ENCODE peak calls at places on chromosomes 3 and 15, in five cellular contexts. V is heart right ventricle, N is psoas muscle, P is Panc1, A is left lung. H is an unnamed sample. For H3K36me3, the result is how much of the 10 kb centered on the place peaks cover.

GRCh38 chr3:115986555-115987207 is 363.4 kb downstream of the GAP43 start:
- DNase-seq in V (no peak), N (no peak), P (no peak), A (no peak), H (peak)

GRCh38 chr15:89486726-89487050 is 9.7 kb downstream of the RHCG start:
- DNase-seq in V (no peak), N (no peak), P (no peak), A (no peak), H (no peak)

GRCh38 chr3:99965681-99966408 is 148.2 kb downstream of the CMSS1 start:
- DNase-seq in V (no peak), N (no peak), P (no peak), A (no peak), H (no peak)

GRCh38 chr3:186032321-186032720 is 76.6 kb downstream of the ETV5 start:
- DNase-seq in V (no peak), N (no peak), P (no peak), A (no peak), H (no peak)

GRCh38 chr15:52734329-52734728 is 55.1 kb upstream of the ATOSA start:
- DNase-seq in V (no peak), N (no peak), P (no peak), A (no peak), H (no peak)

GRCh38 chr3:187456268-187456667 is 88.1 kb downstream of the RTP4 start:
- DNase-seq in V (peak), N (peak), P (no peak), A (no peak), H (no peak)

GRCh38 chr15:62071711-62072308 is 5.0 kb downstream of the C2CD4A start:
- DNase-seq in V (no peak), N (no peak), P (no peak), A (no peak), H (no peak)

GRCh38 chr15:38871638-38872037 is 307.0 kb upstream of the RASGRP1 start:
- DNase-seq in V (no peak), N (no peak), P (no peak), A (no peak), H (no peak)

GRCh38 chr3:52769786-52770445 is 824 bp downstream of the NEK4 start:
- DNase-seq in V (no peak), N (no peak), P (no peak), A (no peak), H (no peak)

GRCh38 chr3:48765376-48765775 is 48.4 kb upstream of the IP6K2 start:
- DNase-seq in V (no peak), N (no peak), P (no peak), A (no peak), H (no peak)

GRCh38 chr3:159928692-159929091 is 59.9 kb upstream of the IL12A start:
- DNase-seq in V (no peak), N (no peak), P (peak), A (no peak), H (peak)

GRCh38 chr3:184259878-184260570 is 1.3 kb downstream of the CAMK2N2 start:
- DNase-seq in V (peak), N (no peak), P (no peak), A (no peak), H (peak)

GRCh38 chr3:22685598-22685997 is 517.5 kb upstream of the UBE2E2 start:
- DNase-seq in V (no peak), N (no peak), P (no peak), A (no peak), H (no peak)

GRCh38 chr15:25789206-25789605 is 73.9 kb downstream of the ATP10A start:
- DNase-seq in V (peak), N (no peak), P (no peak), A (peak), H (no peak)

GRCh38 chr3:65927576-65927975 is 111.1 kb downstream of the MAGI1 start:
- DNase-seq in V (no peak), N (no peak), P (no peak), A (no peak), H (no peak)

GRCh38 chr3:57127849-57128566 is 37.1 kb downstream of the IL17RD start:
- DNase-seq in V (no peak), N (no peak), P (no peak), A (no peak), H (no peak)

GRCh38 chr3:186511245-186511644 is 32.9 kb downstream of the CRYGS start:
- DNase-seq in V (no peak), N (no peak), P (no peak), A (no peak), H (no peak)

GRCh38 chr3:138186216-138186615 is 885 bp upstream of the ARMC8 start:
- DNase-seq in V (no peak), N (no peak), P (no peak), A (no peak), H (no peak)

GRCh38 chr15:70466895-70467529 is 296.3 kb downstream of the UACA start:
- DNase-seq in V (peak), N (no peak), P (no peak), A (peak), H (peak)

GRCh38 chr15:68053997-68054657 is at the start of gene PIAS1:
- DNase-seq in V (peak), N (peak), P (peak), A (peak), H (peak)

GRCh38 chr3:120077726-120078125 is 16.5 kb downstream of the GSK3B start:
- DNase-seq in V (no peak), N (no peak), P (no peak), A (no peak), H (no peak)

GRCh38 chr3:21274000-21274671 is 476.9 kb downstream of the ZNF385D start:
- DNase-seq in V (no peak), N (no peak), P (no peak), A (no peak), H (no peak)

GRCh38 chr3:107790612-107791011 is 267.9 kb downstream of the BBX start:
- DNase-seq in V (no peak), N (no peak), P (no peak), A (no peak), H (no peak)

GRCh38 chr3:58006661-58007060 is 1.6 kb upstream of the FLNB start:
- DNase-seq in V (no peak), N (no peak), P (no peak), A (no peak), H (no peak)

GRCh38 chr3:146566138-146566537 is 21.7 kb upstream of the PLSCR1 start:
- DNase-seq in V (no peak), N (no peak), P (no peak), A (no peak), H (no peak)

GRCh38 chr3:127646501-127647046 is 17.6 kb downstream of the PODXL2 start:
- DNase-seq in V (no peak), N (no peak), P (no peak), A (no peak), H (no peak)

GRCh38 chr3:127483902-127484591 is 106.5 kb downstream of the TPRA1 start:
- DNase-seq in V (no peak), N (no peak), P (no peak), A (peak), H (no peak)

DNA sequence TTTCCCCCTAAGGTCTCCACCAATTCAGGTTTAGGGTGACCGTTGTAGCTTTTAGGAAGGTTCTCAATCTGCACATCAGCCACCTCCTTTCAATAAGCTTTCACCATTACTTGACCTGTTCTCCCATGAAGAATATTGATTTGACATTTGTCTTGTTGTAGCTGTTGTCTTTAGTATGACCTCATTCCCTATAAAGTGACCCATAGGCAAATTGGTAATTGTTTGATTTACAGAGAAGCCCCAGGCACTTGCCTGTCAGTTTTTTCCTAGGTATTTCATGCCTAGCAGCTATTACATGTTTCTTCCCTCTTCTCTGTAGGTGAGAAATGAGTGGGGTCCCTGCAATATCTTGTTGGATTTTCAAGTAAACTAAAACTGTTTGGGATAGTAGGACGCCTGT is 36.0 kb downstream of the CHD2 start:
- DNase-seq in V (no peak), N (no peak), P (no peak), A (no peak), H (no peak)
- H3K4me3 ChIP-seq in V (no peak), N (no peak), P (no peak), A (no peak), H (no peak)

DNA sequence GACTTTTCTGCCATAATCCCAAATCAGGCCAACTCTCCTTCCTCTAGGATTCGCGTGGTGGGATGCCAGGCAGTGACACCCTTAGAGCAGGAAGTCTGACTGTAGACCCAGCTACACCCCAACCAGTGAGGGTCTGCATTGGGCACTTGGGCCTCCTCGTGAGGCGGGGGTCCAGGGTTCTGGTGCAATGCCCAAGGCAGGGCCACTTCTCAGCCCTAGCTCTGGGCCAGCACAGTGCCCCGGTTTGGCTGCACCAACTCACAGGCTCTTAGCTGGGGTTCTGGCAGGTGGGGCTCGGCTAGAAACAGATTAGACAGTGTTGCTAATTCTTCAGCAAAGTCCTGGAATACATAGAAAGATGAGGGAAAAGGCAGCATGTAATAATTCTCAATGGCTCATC is 12.7 kb downstream of the CDAN1 start:
- DNase-seq in V (no peak), N (no peak), P (no peak), A (no peak), H (no peak)
- H3K36me3 ChIP-seq in V (under half), N (under half), P (under half), A (under half), H (under half)

GRCh38 chr3:13631256-13631655 is 82.3 kb downstream of the FBLN2 start:
- DNase-seq in V (no peak), N (no peak), P (no peak), A (no peak), H (no peak)
- H3K4me3 ChIP-seq in V (no peak), N (no peak), P (no peak), A (no peak), H (no peak)

DNA sequence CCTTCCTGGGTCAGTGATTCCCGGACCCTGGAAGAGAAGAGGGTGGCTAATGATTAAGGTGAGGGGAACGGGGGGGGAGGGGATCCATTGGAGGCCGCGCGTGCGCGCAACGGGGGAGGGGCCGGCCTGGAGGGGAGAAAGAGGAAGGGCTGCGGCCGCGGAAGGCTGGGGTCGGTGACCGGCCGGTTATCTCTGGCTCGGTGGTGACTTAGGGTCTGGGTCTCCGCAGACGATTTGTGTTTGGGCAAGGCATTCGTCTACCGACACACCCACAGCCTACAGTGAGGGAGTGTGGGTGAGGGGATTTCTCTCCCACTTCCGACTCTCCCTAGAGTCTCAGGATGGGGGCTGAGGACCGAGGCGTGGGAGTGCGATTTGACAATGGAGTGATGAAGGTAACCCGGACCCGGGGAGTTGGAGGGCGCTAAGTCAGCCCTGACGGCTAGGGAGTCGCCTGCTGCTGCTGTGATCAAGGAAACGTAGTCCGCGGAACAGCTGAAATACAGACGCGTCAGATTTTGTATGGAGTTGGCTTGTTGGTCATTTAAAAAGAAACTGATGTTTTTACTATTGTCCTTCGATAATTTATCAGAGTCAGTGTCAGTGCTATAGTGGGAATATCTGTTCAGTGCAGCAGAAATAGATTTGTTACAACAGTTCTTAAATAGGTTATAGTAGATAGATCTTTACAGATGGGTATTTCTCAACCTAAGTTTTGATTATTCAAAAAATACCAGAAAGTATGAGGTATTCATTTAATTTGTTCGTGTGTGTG is 735 bp downstream of the RNF111 start:
- DNase-seq in V (peak), N (peak), P (peak), A (peak), H (peak)
- H3K36me3 ChIP-seq in V (under half), N (under half), P (under half), A (under half), H (under half)

GRCh38 chr15:42218953-42219596 is 11.0 kb upstream of the VPS39 start:
- DNase-seq in V (no peak), N (no peak), P (no peak), A (no peak), H (no peak)
- H3K4me3 ChIP-seq in V (no peak), N (no peak), P (no peak), A (no peak), H (no peak)

GRCh38 chr15:95252404-95252803 is 1021.0 kb downstream of the MCTP2 start:
- DNase-seq in V (no peak), N (no peak), P (no peak), A (no peak), H (no peak)

GRCh38 chr15:95249524-95249923 is 1018.2 kb downstream of the MCTP2 start:
- DNase-seq in V (no peak), N (no peak), P (no peak), A (no peak), H (no peak)

GRCh38 chr15:95259513-95259912 is 1028.2 kb downstream of the MCTP2 start:
- DNase-seq in V (peak), N (peak), P (peak), A (peak), H (peak)

GRCh38 chr15:95259965-95260364 is 1028.6 kb downstream of the MCTP2 start:
- DNase-seq in V (no peak), N (no peak), P (no peak), A (no peak), H (no peak)

GRCh38 chr15:95254263-95254662 is 1022.9 kb downstream of the MCTP2 start:
- DNase-seq in V (no peak), N (no peak), P (no peak), A (no peak), H (no peak)
- H3K36me3 ChIP-seq in V (under half), N (under half), P (under half), A (under half), H (under half)

GRCh38 chr15:76342382-76343201 is 6.0 kb downstream of the ISL2 start:
- DNase-seq in V (no peak), N (no peak), P (no peak), A (no peak), H (no peak)
- H3K4me3 ChIP-seq in V (no peak), N (peak), P (no peak), A (no peak), H (no peak)

GRCh38 chr15:72252663-72253299 is 19.6 kb downstream of the PARP6 start:
- DNase-seq in V (no peak), N (no peak), P (no peak), A (no peak), H (no peak)
- H3K36me3 ChIP-seq in V (under half), N (under half), P (under half), A (under half), H (half or more)

DNA sequence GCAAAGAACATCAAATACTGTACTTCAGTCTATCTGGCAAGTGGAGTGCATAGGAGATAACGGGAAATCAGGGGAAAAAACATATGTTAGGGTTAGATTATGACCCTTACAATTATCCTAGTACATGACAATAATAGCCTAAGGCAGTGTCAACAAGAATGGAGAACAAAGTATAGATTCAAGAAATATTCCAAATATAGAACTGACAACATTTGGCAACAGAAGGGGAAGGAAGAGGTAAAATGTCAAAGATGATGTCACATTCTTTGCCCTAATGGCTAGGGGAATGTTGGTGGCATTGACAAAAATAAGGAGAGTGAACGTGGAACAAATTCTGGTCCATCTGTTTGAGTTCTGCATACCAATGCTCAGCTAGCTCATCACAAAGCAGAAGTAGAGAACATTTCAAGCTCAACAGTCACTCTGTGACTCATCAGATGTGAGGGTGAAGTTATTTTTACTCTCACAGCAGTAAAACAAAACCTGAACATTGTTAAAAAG is 15.5 kb upstream of the ATP8B4 start:
- DNase-seq in V (no peak), N (no peak), P (no peak), A (no peak), H (no peak)
- H3K4me3 ChIP-seq in V (no peak), N (no peak), P (no peak), A (no peak), H (no peak)